ENCODE peak calls at places on chromosome 7, in eight cellular contexts. G is sigmoid colon, E is breast epithelium, X is prostate gland, H is GM12891, F is esophagus muscularis mucosa, U is HepG2, V is A549. W is an unnamed sample.
A peak's percentile ranks its signal among the peaks of the same experiment; 100 is the strongest.

GRCh38 chr7:120229094-120229493 is 43.9 kb upstream of the KCND2 start:
- DNase-seq in G (no peak), E (no peak), X (no peak), H (no peak), F (no peak), U (no peak), V (no peak), W (no peak)

GRCh38 chr7:31860925-31861324 is 173.9 kb downstream of the PPP1R17 start:
- DNase-seq in G (no peak), E (no peak), X (no peak), H (no peak), F (no peak), U (peak; percentile 13), V (no peak), W (no peak)

GRCh38 chr7:128755816-128756476 is 16.8 kb downstream of the CALU start:
- DNase-seq in G (peak; percentile 87), E (no peak), X (no peak), H (no peak), F (peak; percentile 82), U (no peak), V (no peak), W (peak; percentile 24)

GRCh38 chr7:152341039-152341913 is 94.5 kb downstream of the KMT2C start:
- DNase-seq in G (no peak), E (no peak), X (peak; percentile 26), H (no peak), F (no peak), U (peak; percentile 60), V (peak; percentile 71), W (no peak)

GRCh38 chr7:156898938-156899337 is 6.0 kb upstream of the LMBR1 start:
- DNase-seq in G (no peak), E (no peak), X (no peak), H (no peak), F (peak; percentile 68), U (no peak), V (no peak), W (no peak)

GRCh38 chr7:79182283-79182682 is 271.2 kb downstream of the MAGI2 start:
- DNase-seq in G (no peak), E (no peak), X (no peak), H (no peak), F (no peak), U (no peak), V (no peak), W (no peak)

GRCh38 chr7:15685358-15686181 is 913 bp downstream of the MEOX2 start:
- DNase-seq in G (peak; percentile 73), E (no peak), X (no peak), H (no peak), F (no peak), U (no peak), V (no peak), W (peak; percentile 30)

GRCh38 chr7:2613113-2613925 is 18.5 kb upstream of the TTYH3 start:
- DNase-seq in G (no peak), E (no peak), X (no peak), H (no peak), F (no peak), U (no peak), V (no peak), W (no peak)

GRCh38 chr7:100887186-100887954 is 2.1 kb downstream of the UFSP1 start:
- DNase-seq in G (no peak), E (no peak), X (no peak), H (peak; percentile 81), F (no peak), U (no peak), V (no peak), W (no peak)

GRCh38 chr7:111560773-111561658 is 1.3 kb downstream of the IMMP2L start:
- DNase-seq in G (no peak), E (no peak), X (no peak), H (no peak), F (no peak), U (peak; percentile 9), V (no peak), W (no peak)

GRCh38 chr7:50470250-50471163 is 20.4 kb upstream of the FIGNL1 start:
- DNase-seq in G (no peak), E (no peak), X (no peak), H (no peak), F (peak; percentile 75), U (no peak), V (no peak), W (no peak)

GRCh38 chr7:142697270-142697669 is 52.0 kb upstream of the PRSS1 start:
- DNase-seq in G (no peak), E (no peak), X (no peak), H (no peak), F (no peak), U (no peak), V (no peak), W (no peak)

GRCh38 chr7:142690554-142691182 is 58.6 kb upstream of the PRSS1 start:
- DNase-seq in G (no peak), E (no peak), X (no peak), H (no peak), F (no peak), U (no peak), V (no peak), W (no peak)

GRCh38 chr7:142693911-142694310 is 55.4 kb upstream of the PRSS1 start:
- DNase-seq in G (no peak), E (no peak), X (no peak), H (no peak), F (no peak), U (no peak), V (no peak), W (no peak)

GRCh38 chr7:142698429-142698828 is 50.8 kb upstream of the PRSS1 start:
- DNase-seq in G (no peak), E (no peak), X (no peak), H (no peak), F (no peak), U (no peak), V (no peak), W (no peak)

DNA sequence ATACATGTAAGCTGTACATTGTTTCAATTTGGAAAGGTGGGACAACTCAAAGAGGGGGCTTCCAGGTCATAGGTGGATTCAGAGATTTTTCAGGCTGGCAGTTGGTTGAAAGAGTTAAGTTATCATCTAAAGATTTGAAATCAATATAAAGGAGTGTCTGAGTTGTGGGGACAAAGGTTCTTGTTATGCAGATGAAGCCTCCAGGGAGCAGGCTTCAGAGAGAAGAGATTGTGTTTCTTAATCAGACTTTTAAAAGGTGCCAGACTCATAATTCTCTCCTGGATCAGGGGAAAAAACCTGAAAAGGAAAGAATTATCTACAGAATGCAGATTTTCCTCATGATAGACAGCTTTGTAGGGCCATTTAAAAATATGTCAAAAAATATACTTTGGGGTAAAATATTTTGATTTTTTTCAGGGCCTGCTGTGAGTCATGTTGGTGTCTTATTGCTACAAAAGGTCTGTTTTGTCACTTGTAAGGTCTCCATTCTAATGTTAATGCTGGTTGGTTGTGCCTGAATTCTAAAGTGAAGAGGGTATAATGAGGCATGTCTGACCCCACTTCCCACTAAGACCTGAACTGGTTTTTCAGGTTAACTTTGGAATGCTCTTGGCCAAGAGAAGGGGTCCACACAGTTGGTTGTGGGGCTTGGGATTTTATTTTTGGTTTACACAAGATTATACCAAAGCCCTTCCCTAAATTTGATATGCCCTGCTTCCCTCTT is 52.7 kb upstream of the PRSS1 start:
- DNase-seq in G (no peak), E (no peak), X (no peak), H (no peak), F (no peak), U (no peak), V (no peak), W (no peak)
- TF ChIP-seq POLR2A in G (no peak), E (no peak), X (no peak), H (no peak), F (no peak), U (no peak), V (no peak), W (no peak)

DNA sequence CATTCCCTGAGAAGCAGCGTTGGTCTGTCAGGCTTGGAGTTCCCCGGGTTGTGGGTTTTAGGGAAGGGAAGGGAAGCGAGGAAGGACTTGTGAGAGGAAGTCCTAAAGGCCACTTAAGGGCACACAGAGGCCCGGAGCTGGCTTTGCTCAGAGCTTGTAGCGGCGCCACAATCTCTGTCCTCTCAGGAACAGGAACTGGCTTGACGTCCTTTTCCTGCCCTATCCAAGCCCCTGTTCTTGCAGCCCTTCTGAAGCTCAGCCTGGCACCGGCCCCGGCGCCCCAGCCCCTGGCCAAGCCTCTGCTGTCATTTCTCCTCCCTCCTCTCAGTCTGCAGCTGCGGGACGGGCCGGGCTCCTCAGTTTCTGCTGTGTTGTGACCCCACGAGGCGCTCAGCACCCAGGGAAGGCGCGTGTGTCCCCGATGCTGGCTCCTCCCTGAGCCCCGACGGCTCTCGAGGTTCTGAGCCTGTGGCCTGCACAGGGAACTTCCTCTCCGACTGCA is at the start of gene GIMAP8:
- DNase-seq in G (peak; percentile 80), E (no peak), X (no peak), H (peak; percentile 36), F (peak; percentile 92), U (no peak), V (no peak), W (peak; percentile 37)
- TF ChIP-seq POLR2A in G (no peak), E (no peak), X (no peak), H (no peak), F (no peak), U (no peak), V (no peak), W (no peak)

DNA sequence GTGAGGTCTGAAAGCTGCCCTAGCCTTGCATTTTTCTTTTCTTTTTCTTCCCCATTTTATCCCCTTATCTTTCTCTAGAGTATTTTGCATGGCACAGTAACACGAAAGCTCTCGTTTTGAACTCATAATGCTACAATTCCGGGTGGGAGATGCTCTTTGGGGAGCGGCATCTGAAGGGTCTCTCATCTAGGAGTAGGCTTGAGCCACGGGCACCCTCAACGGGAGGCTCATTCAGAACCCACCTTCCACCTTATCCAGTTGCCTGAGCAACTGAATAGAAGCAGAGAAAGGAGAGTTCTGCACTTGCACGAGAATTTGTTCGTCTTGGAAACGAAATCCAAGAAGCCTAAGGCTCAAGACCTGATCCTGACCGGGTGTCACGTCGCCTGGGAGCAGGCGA is 603.5 kb upstream of the FOXK1 start:
- DNase-seq in G (no peak), E (no peak), X (no peak), H (no peak), F (no peak), U (no peak), V (no peak), W (peak; percentile 64)
- TF ChIP-seq POLR2A in G (no peak), E (no peak), X (no peak), H (no peak), F (no peak), U (no peak), V (no peak), W (no peak)

GRCh38 chr7:44066494-44067063 is 1.2 kb upstream of the PGAM2 start:
- DNase-seq in G (peak; percentile 60), E (no peak), X (no peak), H (no peak), F (no peak), U (no peak), V (no peak), W (no peak)

GRCh38 chr7:44067064-44067951 is 1.9 kb upstream of the PGAM2 start:
- DNase-seq in G (peak; percentile 64), E (no peak), X (no peak), H (no peak), F (no peak), U (no peak), V (no peak), W (no peak)

GRCh38 chr7:44065431-44066110 is at the start of gene PGAM2:
- DNase-seq in G (peak; percentile 79), E (no peak), X (no peak), H (no peak), F (no peak), U (no peak), V (no peak), W (no peak)

GRCh38 chr7:44066111-44066460 is 719 bp upstream of the PGAM2 start:
- DNase-seq in G (no peak), E (no peak), X (no peak), H (no peak), F (no peak), U (no peak), V (no peak), W (no peak)

GRCh38 chr7:44068054-44068453 is 2.7 kb upstream of the PGAM2 start:
- DNase-seq in G (peak; percentile 57), E (no peak), X (no peak), H (no peak), F (no peak), U (no peak), V (no peak), W (no peak)
- TF ChIP-seq POLR2A in G (no peak), E (no peak), X (no peak), H (no peak), F (no peak), U (peak; percentile 11), V (no peak), W (no peak)

W was measured in lower leg skin.